ENCODE peak calls at places on chromosomes 5 and 9, in nine cellular contexts. One of them, this sample, is unnamed.

GRCh38 chr5:177132504-177133118 is 962 bp upstream of the NSD1 start:
- DNase-seq in breast epithelium: peak
- DNase-seq in GM12878: no peak
- DNase-seq in stomach: no peak
- DNase-seq in testis: peak
- DNase-seq in IMR-90: no peak
- DNase-seq in suprapubic skin: no peak
- DNase-seq in GM12892: no peak
- DNase-seq in A549: no peak
- DNase-seq in this sample: no peak

GRCh38 chr9:127569819-127570401 is 42.2 kb upstream of the STXBP1 start:
- DNase-seq in IMR-90: peak
- DNase-seq in suprapubic skin: no peak
- DNase-seq in testis: no peak
- DNase-seq in stomach: no peak
- DNase-seq in breast epithelium: no peak
- DNase-seq in GM12878: no peak
- DNase-seq in GM12892: no peak
- DNase-seq in A549: no peak
- DNase-seq in this sample: no peak

GRCh38 chr9:98807070-98807810 is at the start of gene GALNT12:
- DNase-seq in A549: peak
- DNase-seq in testis: no peak
- DNase-seq in IMR-90: no peak
- DNase-seq in stomach: peak
- DNase-seq in GM12878: no peak
- DNase-seq in GM12892: no peak
- DNase-seq in breast epithelium: no peak
- DNase-seq in suprapubic skin: no peak
- DNase-seq in this sample: no peak

GRCh38 chr5:35854248-35854647 is 2.4 kb upstream of the IL7R start:
- DNase-seq in GM12892: no peak
- DNase-seq in suprapubic skin: no peak
- DNase-seq in breast epithelium: no peak
- DNase-seq in GM12878: no peak
- DNase-seq in A549: no peak
- DNase-seq in testis: no peak
- DNase-seq in stomach: no peak
- DNase-seq in IMR-90: no peak
- DNase-seq in this sample: no peak

GRCh38 chr5:139696894-139697658 is 48.9 kb downstream of the CXXC5 start:
- DNase-seq in testis: peak
- DNase-seq in suprapubic skin: no peak
- DNase-seq in GM12892: no peak
- DNase-seq in stomach: peak
- DNase-seq in breast epithelium: no peak
- DNase-seq in GM12878: no peak
- DNase-seq in A549: no peak
- DNase-seq in IMR-90: peak
- DNase-seq in this sample: peak

GRCh38 chr5:1380011-1380817 is 35.3 kb upstream of the CLPTM1L start:
- DNase-seq in stomach: peak
- DNase-seq in GM12892: no peak
- DNase-seq in testis: peak
- DNase-seq in GM12878: no peak
- DNase-seq in suprapubic skin: no peak
- DNase-seq in IMR-90: peak
- DNase-seq in breast epithelium: no peak
- DNase-seq in A549: no peak
- DNase-seq in this sample: no peak

GRCh38 chr5:132275367-132276220 is 18.1 kb downstream of the PDLIM4 start:
- DNase-seq in stomach: peak
- DNase-seq in IMR-90: no peak
- DNase-seq in GM12878: no peak
- DNase-seq in suprapubic skin: no peak
- DNase-seq in A549: no peak
- DNase-seq in breast epithelium: no peak
- DNase-seq in testis: no peak
- DNase-seq in GM12892: no peak
- DNase-seq in this sample: no peak

GRCh38 chr9:4549751-4550295 is 59.6 kb downstream of the SLC1A1 start:
- DNase-seq in testis: no peak
- DNase-seq in suprapubic skin: no peak
- DNase-seq in breast epithelium: no peak
- DNase-seq in IMR-90: no peak
- DNase-seq in A549: no peak
- DNase-seq in stomach: no peak
- DNase-seq in GM12892: no peak
- DNase-seq in GM12878: no peak
- DNase-seq in this sample: no peak

DNA sequence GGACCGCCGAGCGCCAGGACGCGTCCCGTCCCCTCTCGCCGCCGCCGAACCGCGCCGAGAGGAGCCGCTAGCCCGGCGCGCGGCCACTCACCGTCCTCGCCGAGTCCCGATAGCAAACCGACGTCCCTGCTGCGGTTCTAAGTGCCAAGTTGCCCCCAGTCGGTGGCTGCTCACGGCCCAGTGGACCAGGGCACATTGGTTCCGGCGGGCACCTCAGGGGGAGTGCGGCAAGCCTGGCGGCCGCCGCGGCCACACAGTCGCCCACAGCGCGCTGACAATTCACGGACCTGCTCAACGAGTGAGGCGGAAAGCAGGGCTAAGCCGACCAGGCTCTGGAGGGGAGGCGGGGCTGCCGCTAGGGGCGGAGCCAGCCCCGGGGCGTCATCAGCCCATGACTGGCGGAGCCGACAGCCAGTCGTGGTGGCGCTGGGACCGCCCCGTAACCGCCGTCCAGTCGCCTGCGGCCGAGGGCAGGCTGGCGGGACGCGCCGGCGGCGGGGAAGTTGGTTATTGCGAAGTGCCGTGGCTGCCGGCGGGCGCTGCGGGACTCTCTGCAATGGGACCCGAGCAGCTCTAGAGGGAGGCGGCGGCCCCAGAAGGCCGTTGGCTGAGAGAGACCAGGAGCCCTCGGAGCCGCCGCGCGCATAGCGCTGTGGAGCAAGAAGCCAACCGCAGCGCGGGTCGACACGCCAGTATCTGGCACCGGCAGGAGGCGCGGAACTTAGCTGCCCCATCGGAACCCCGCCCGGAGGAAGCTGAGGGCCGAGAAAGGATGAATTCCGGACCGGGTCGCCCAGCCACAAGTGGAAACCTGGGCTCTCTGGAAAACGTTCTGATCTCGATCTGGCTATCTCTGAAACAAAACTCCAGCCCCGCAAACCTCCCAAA is at the start of gene MARCHF3:
- DNase-seq in GM12878: peak
- DNase-seq in suprapubic skin: peak
- DNase-seq in GM12892: peak
- DNase-seq in IMR-90: peak
- DNase-seq in A549: peak
- DNase-seq in breast epithelium: peak
- DNase-seq in testis: peak
- DNase-seq in stomach: peak
- DNase-seq in this sample: peak
- TF ChIP-seq POLR2A in GM12878: peak
- TF ChIP-seq POLR2A in suprapubic skin: peak
- TF ChIP-seq POLR2A in GM12892: peak
- TF ChIP-seq POLR2A in IMR-90: peak
- TF ChIP-seq POLR2A in A549: peak
- TF ChIP-seq POLR2A in breast epithelium: peak
- TF ChIP-seq POLR2A in testis: peak
- TF ChIP-seq POLR2A in stomach: no peak
- TF ChIP-seq POLR2A in this sample: peak

DNA sequence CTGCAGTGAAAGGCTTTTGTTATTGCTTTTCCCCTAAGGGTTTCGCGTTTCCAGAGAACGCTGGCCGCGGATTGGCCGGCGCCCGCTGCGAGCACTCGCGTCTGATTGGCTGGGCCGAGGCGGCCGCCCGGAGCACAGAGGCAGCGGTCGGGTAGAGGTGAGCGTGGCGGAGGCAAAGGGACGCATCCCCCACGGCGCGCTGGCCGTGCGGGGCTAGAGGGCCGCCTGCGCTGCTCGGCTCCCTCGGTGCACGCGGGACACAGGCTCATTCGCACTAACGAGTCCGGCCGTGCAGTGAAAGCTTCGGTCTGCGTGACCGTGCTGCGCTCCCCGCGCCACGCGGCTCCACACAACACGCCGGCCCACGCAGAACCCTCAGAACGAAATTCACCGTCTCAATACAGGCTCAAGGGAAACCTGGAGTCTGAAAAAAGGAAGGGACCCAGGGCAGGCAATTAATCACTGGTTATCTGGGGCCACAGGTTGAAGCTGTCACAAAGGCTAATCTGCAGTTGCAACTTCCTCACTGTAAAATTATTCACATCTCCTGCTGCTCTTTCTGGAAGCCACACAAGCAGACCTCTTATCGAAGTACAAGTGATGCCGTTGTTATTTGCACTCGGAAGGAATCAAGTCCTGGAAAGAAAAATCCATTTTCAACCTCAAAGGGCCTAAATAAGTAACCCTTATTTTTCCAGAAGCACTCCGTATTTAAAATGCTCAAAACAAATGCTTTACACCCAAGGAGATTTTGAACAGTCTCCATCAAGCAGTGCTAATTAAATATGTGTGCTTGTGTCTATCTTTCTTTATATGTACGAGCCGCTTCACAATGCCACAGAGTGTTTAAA is 94.6 kb downstream of the ZNF608 start:
- DNase-seq in stomach: peak
- DNase-seq in IMR-90: no peak
- DNase-seq in GM12892: peak
- DNase-seq in testis: peak
- DNase-seq in suprapubic skin: peak
- DNase-seq in breast epithelium: peak
- DNase-seq in GM12878: no peak
- DNase-seq in A549: peak
- DNase-seq in this sample: peak
- TF ChIP-seq POLR2A in stomach: no peak
- TF ChIP-seq POLR2A in IMR-90: peak
- TF ChIP-seq POLR2A in GM12892: peak
- TF ChIP-seq POLR2A in testis: no peak
- TF ChIP-seq POLR2A in suprapubic skin: no peak
- TF ChIP-seq POLR2A in breast epithelium: no peak
- TF ChIP-seq POLR2A in GM12878: peak
- TF ChIP-seq POLR2A in A549: peak
- TF ChIP-seq POLR2A in this sample: peak

DNA sequence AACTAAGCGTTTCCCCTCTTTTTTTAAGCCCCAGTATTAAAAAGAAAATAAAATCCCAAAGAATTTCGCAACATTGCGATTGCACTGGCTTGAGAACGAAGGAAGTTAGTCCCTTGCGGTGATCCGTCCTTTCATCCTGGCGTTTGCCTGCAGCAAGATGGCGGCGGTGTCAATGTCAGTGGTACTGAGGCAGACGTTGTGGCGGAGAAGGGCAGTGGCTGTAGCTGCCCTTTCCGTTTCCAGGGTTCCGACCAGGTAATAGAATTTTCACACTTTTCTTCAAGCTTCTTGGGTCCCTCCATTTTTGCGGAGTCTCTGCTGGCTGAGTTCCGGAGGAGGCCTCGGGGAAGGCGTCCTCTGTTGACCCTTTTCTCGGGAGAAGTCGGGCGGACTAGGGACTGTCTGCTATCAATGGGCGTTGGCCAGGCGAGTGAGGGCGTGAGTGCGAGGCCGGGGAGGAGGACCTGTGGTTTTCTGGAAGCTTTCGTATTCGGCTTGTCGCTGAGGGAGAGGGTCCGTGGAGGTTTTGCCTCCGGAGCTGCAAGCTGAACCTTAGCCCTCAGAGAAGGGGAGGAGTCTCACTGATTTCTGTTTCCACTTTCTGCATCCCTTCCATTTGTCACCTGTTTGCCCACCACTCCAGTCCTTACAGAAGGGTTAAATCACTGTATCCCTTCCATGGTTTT is at the start of gene NDUFS4:
- DNase-seq in IMR-90: peak
- DNase-seq in suprapubic skin: peak
- DNase-seq in testis: peak
- DNase-seq in breast epithelium: peak
- DNase-seq in stomach: peak
- DNase-seq in GM12878: peak
- DNase-seq in A549: peak
- DNase-seq in GM12892: peak
- DNase-seq in this sample: peak
- TF ChIP-seq POLR2A in IMR-90: peak
- TF ChIP-seq POLR2A in suprapubic skin: no peak
- TF ChIP-seq POLR2A in testis: no peak
- TF ChIP-seq POLR2A in breast epithelium: peak
- TF ChIP-seq POLR2A in stomach: no peak
- TF ChIP-seq POLR2A in GM12878: peak
- TF ChIP-seq POLR2A in A549: peak
- TF ChIP-seq POLR2A in GM12892: peak
- TF ChIP-seq POLR2A in this sample: peak

GRCh38 chr9:37241340-37241739 is 121.0 kb downstream of the ZCCHC7 start:
- DNase-seq in testis: no peak
- DNase-seq in GM12892: no peak
- DNase-seq in IMR-90: no peak
- DNase-seq in GM12878: no peak
- DNase-seq in A549: no peak
- DNase-seq in suprapubic skin: no peak
- DNase-seq in breast epithelium: no peak
- DNase-seq in stomach: no peak
- DNase-seq in this sample: no peak

GRCh38 chr9:37242089-37242488 is 121.7 kb downstream of the ZCCHC7 start:
- DNase-seq in GM12892: no peak
- DNase-seq in IMR-90: no peak
- DNase-seq in GM12878: no peak
- DNase-seq in testis: no peak
- DNase-seq in A549: no peak
- DNase-seq in stomach: no peak
- DNase-seq in suprapubic skin: no peak
- DNase-seq in breast epithelium: no peak
- DNase-seq in this sample: no peak

GRCh38 chr9:37239921-37240320 is 119.5 kb downstream of the ZCCHC7 start:
- DNase-seq in stomach: no peak
- DNase-seq in GM12892: no peak
- DNase-seq in IMR-90: no peak
- DNase-seq in breast epithelium: no peak
- DNase-seq in A549: no peak
- DNase-seq in suprapubic skin: no peak
- DNase-seq in GM12878: no peak
- DNase-seq in testis: no peak
- DNase-seq in this sample: no peak

GRCh38 chr9:37246825-37247224 is 126.5 kb downstream of the ZCCHC7 start:
- DNase-seq in stomach: no peak
- DNase-seq in GM12878: no peak
- DNase-seq in suprapubic skin: no peak
- DNase-seq in testis: no peak
- DNase-seq in GM12892: no peak
- DNase-seq in breast epithelium: no peak
- DNase-seq in A549: no peak
- DNase-seq in IMR-90: no peak
- DNase-seq in this sample: no peak

DNA sequence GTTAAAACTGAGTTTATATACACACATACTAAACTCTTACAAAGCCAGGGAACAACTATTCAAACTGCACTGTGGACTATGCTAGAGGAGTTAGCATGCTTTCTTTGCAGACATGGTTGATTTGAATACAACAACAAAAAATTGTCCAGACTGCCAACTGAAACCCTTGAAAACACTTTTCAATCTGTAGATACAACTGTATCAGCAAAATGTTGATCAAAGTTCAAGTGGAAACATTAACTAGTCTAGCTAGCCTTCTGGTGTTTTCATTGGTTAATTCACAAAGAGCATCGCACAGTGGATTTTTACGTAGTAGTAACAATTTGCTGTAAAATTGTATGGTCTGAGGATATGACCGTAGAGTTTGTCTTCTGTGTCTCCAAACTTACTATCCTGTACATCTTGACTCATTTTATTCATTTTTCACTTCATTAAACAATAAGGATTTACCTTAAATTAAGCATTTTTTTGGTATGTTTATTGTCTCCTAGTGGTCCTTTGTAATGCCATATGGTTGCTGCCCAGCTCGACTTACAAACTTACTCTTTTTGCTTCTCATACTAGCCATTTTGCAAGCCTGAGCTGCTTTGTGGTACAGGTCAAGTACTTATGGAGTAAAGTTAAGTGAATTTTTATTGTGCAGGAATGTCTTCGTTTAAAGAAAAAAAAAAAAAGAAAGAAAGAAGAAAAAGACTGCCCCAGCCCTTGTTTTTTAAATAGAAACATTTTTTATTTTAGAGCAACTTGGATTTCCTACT is 123.4 kb downstream of the ZCCHC7 start:
- DNase-seq in stomach: no peak
- DNase-seq in breast epithelium: no peak
- DNase-seq in suprapubic skin: no peak
- DNase-seq in IMR-90: no peak
- DNase-seq in GM12892: no peak
- DNase-seq in testis: no peak
- DNase-seq in A549: no peak
- DNase-seq in GM12878: no peak
- DNase-seq in this sample: no peak
- TF ChIP-seq POLR2A in stomach: no peak
- TF ChIP-seq POLR2A in breast epithelium: no peak
- TF ChIP-seq POLR2A in suprapubic skin: no peak
- TF ChIP-seq POLR2A in IMR-90: no peak
- TF ChIP-seq POLR2A in GM12892: no peak
- TF ChIP-seq POLR2A in testis: no peak
- TF ChIP-seq POLR2A in A549: no peak
- TF ChIP-seq POLR2A in GM12878: no peak
- TF ChIP-seq POLR2A in this sample: no peak